ENCODE peak calls at places on chromosome 15, in four cellular contexts. K is IMR-90, B is A549, F is K562. S is an unnamed sample.

GRCh38 chr15:75661041-75661778 is 13.5 kb downstream of the SNX33 start:
- DNase-seq in K (peak; percentile 91), B (peak; percentile 83), F (no peak), S (peak; percentile 45)

GRCh38 chr15:40343512-40343911 is 2.8 kb upstream of the CCDC9B start:
- DNase-seq in K (peak; percentile 98), B (no peak), F (no peak), S (peak; percentile 52)

GRCh38 chr15:85542488-85542887 is 162.1 kb downstream of the AKAP13 start:
- DNase-seq in K (no peak), B (no peak), F (no peak), S (no peak)

GRCh38 chr15:78004919-78005634 is 72.4 kb downstream of the TBC1D2B start:
- DNase-seq in K (peak; percentile 95), B (peak; percentile 51), F (no peak), S (no peak)

GRCh38 chr15:78536134-78536533 is 4.1 kb upstream of the PSMA4 start:
- DNase-seq in K (peak; percentile 37), B (no peak), F (no peak), S (no peak)

GRCh38 chr15:87209891-87210649 is 1046.5 kb downstream of the NTRK3 start:
- DNase-seq in K (no peak), B (no peak), F (no peak), S (no peak)

GRCh38 chr15:35958936-35959335 is 413.0 kb upstream of the DPH6 start:
- DNase-seq in K (peak; percentile 12), B (no peak), F (no peak), S (no peak)

GRCh38 chr15:64151727-64152506 is at the start of gene SNX22:
- DNase-seq in K (no peak), B (no peak), F (no peak), S (no peak)

GRCh38 chr15:85692873-85693272 is 101.9 kb downstream of the KLHL25 start:
- DNase-seq in K (no peak), B (no peak), F (no peak), S (no peak)

GRCh38 chr15:26065723-26066122 is 202.6 kb upstream of the ATP10A start:
- DNase-seq in K (no peak), B (no peak), F (no peak), S (no peak)

GRCh38 chr15:41919954-41920538 is 26.2 kb upstream of the SPTBN5 start:
- DNase-seq in K (peak; percentile 97), B (peak; percentile 21), F (no peak), S (no peak)

GRCh38 chr15:48855501-48856440 is 22.2 kb upstream of the EID1 start:
- DNase-seq in K (peak; percentile 62), B (peak; percentile 26), F (peak; percentile 15), S (peak; percentile 33)

GRCh38 chr15:81336568-81336967 is 12.6 kb upstream of the STARD5 start:
- DNase-seq in K (peak; percentile 44), B (peak; percentile 36), F (no peak), S (peak; percentile 12)

GRCh38 chr15:68347392-68347791 is 69.8 kb downstream of the FEM1B start:
- DNase-seq in K (peak; percentile 90), B (no peak), F (no peak), S (no peak)

GRCh38 chr15:26101443-26101842 is 238.3 kb upstream of the ATP10A start:
- DNase-seq in K (no peak), B (no peak), F (no peak), S (no peak)

GRCh38 chr15:68774521-68775293 is 46.0 kb downstream of the ANP32A start:
- DNase-seq in K (no peak), B (no peak), F (no peak), S (no peak)

GRCh38 chr15:50562735-50563640 is 16.5 kb upstream of the USP50 start:
- DNase-seq in K (peak; percentile 4), B (no peak), F (no peak), S (no peak)

GRCh38 chr15:51874751-51875644 is 45.5 kb downstream of the TMOD3 start:
- DNase-seq in K (peak; percentile 99), B (peak; percentile 98), F (peak; percentile 23), S (peak; percentile 29)

GRCh38 chr15:78455749-78456148 is 17.7 kb downstream of the IREB2 start:
- DNase-seq in K (no peak), B (no peak), F (no peak), S (no peak)

GRCh38 chr15:33031324-33031736 is 163.2 kb downstream of the FMN1 start:
- DNase-seq in K (peak; percentile 75), B (no peak), F (no peak), S (no peak)

GRCh38 chr15:61715082-61715481 is 345.2 kb downstream of the VPS13C start:
- DNase-seq in K (no peak), B (no peak), F (no peak), S (no peak)

GRCh38 chr15:65054333-65055200 is 9.4 kb downstream of the SLC51B start:
- DNase-seq in K (peak; percentile 68), B (peak; percentile 79), F (peak; percentile 80), S (peak; percentile 64)

GRCh38 chr15:47685141-47685870 is 32.0 kb upstream of the SEMA6D start:
- DNase-seq in K (peak; percentile 25), B (no peak), F (no peak), S (no peak)

GRCh38 chr15:28094732-28095521 is 4.2 kb downstream of the OCA2 start:
- DNase-seq in K (no peak), B (no peak), F (no peak), S (no peak)

DNA sequence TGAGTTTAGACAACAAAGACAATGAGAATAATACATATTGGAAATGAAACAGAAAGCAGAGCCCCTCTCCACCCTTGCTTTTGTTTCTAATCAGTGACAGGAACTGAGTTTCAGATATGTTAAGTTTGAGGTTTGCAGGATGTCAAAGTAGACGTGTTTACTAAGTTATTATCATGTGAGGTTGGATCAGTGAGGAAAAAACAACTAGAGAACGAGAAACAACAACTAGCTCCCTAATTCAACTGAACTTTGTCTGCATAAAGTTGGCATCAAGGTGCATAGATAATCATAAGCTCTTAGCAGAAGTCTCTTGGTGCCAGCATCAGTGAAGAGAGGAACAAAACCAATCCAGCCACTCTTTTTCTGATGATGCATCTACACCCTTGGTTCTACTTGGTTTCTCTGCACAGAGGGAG is 491.1 kb upstream of the NR2F2 start:
- DNase-seq in K (no peak), B (no peak), F (no peak), S (no peak)
- TF ChIP-seq MAFK in K (no peak), B (no peak), F (no peak), S (no peak)

GRCh38 chr15:66569461-66570137 is 3.8 kb upstream of the LCTL start:
- DNase-seq in K (no peak), B (no peak), F (no peak), S (no peak)
- TF ChIP-seq MAFK in K (no peak), B (no peak), F (no peak), S (no peak)

GRCh38 chr15:58770519-58770856 is 614 bp upstream of the MINDY2 start:
- DNase-seq in K (peak; percentile 84), B (no peak), F (no peak), S (no peak)

GRCh38 chr15:58771621-58772235 is 626 bp downstream of the MINDY2 start:
- DNase-seq in K (no peak), B (peak; percentile 47), F (peak; percentile 49), S (no peak)

GRCh38 chr15:58775402-58775801 is 4.3 kb downstream of the MINDY2 start:
- DNase-seq in K (no peak), B (no peak), F (no peak), S (no peak)

GRCh38 chr15:58770857-58771620 is at the start of gene MINDY2:
- DNase-seq in K (peak; percentile 99), B (peak; percentile 99), F (peak; percentile 94), S (peak; percentile 96)

DNA sequence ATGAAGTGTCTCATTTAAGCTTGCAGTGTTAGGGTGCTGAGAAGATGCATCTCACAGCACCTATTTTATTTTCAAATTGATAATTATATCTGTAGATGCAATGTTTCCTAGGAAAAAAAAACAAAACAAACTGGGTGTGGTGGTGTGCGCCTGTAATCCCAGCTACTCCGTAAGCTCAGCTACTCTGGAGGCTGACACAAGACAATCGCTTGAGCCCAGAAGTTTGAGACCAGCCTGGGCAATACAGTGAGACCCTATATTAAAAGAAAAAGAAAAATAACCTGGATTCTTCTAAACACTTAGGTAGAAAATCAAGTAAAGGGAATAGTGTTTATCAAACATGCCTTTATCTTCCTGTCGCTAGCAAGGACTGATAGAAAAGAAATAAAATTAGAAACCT is 1.9 kb downstream of the MINDY2 start:
- DNase-seq in K (no peak), B (no peak), F (no peak), S (no peak)
- TF ChIP-seq MAFK in K (no peak), B (no peak), F (no peak), S (no peak)

GRCh38 chr15:90903733-90904536 is 833 bp downstream of the MAN2A2 start:
- DNase-seq in K (no peak), B (peak; percentile 30), F (peak; percentile 38), S (peak; percentile 64)
- TF ChIP-seq MAFK in K (no peak), B (no peak), F (no peak), S (no peak)

GRCh38 chr15:76987896-76988860 is 6.7 kb upstream of the PSTPIP1 start:
- DNase-seq in K (no peak), B (no peak), F (peak; percentile 33), S (no peak)
- TF ChIP-seq MAFK in K (no peak), B (no peak), F (no peak), S (no peak)

GRCh38 chr15:70116317-70116716 is 18.6 kb upstream of the TLE3 start:
- DNase-seq in K (no peak), B (no peak), F (no peak), S (no peak)

GRCh38 chr15:70112018-70112395 is 14.3 kb upstream of the TLE3 start:
- DNase-seq in K (no peak), B (no peak), F (no peak), S (no peak)

GRCh38 chr15:70111203-70112017 is 13.7 kb upstream of the TLE3 start:
- DNase-seq in K (peak; percentile 73), B (peak; percentile 72), F (peak; percentile 83), S (no peak)

GRCh38 chr15:70113304-70113700 is 15.6 kb upstream of the TLE3 start:
- DNase-seq in K (no peak), B (no peak), F (no peak), S (no peak)

DNA sequence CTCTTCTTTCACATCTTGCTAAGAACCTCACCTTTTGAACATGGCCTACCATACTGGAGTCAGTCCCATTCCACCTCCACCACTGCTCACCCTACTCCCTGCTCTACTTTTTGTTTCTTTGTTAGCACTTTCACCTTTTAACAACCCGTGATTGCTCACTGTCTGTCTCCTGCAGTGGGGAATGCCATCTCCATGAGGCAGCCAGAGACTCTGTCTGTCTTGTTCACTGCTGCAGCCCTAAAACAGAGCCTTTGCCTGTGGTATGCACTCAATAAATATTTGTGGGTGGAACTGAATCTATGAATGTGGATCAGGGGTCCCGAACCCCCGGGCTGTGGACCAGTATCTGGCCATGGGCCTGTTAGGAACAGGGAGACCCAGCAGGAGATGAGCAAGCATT is 16.5 kb upstream of the TLE3 start:
- DNase-seq in K (no peak), B (no peak), F (no peak), S (no peak)
- TF ChIP-seq MAFK in K (no peak), B (no peak), F (no peak), S (no peak)

DNA sequence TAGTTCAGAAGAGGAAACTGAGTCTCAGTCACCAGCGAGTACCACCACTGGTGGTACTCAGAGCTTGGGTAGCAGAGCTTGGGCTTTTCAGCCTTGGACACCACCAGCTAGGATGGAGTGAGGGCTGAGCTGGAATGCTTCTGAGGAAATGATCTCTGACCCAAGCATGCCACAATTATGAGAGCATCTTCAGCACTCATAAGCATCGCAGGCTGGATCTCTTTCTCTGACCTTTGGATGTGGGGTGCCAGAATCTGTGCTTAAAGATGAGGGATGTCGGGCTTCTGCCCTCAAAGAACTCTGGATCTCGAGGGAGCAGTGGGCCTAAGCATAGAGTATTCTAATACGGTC is 36.4 kb downstream of the ZNF710 start:
- DNase-seq in K (peak; percentile 78), B (no peak), F (no peak), S (peak; percentile 37)
- TF ChIP-seq MAFK in K (no peak), B (no peak), F (no peak), S (no peak)